ENCODE peak calls at places on chromosome 15, in four cellular contexts. V is IMR-90, W is GM12878, B is K562. C is an unnamed sample.
A peak's percentile ranks its signal among the peaks of the same experiment; 100 is the strongest.

GRCh38 chr15:67006089-67007065 is 59.0 kb upstream of the SMAD3 start:
- DNase-seq in V (peak; percentile 36), W (no peak), B (no peak), C (no peak)

GRCh38 chr15:51181905-51182304 is 87.2 kb upstream of the TNFAIP8L3 start:
- DNase-seq in V (no peak), W (no peak), B (no peak), C (no peak)

GRCh38 chr15:60720493-60721231 is 241.7 kb upstream of the ICE2 start:
- DNase-seq in V (no peak), W (peak; percentile 67), B (no peak), C (no peak)

GRCh38 chr15:63815796-63816533 is 17.8 kb downstream of the HERC1 start:
- DNase-seq in V (peak; percentile 18), W (no peak), B (no peak), C (no peak)

GRCh38 chr15:64045774-64046346 is 425 bp downstream of the DAPK2 start:
- DNase-seq in V (no peak), W (no peak), B (no peak), C (peak; percentile 72)

GRCh38 chr15:73284073-73284472 is 84.7 kb downstream of the HCN4 start:
- DNase-seq in V (peak; percentile 43), W (no peak), B (no peak), C (peak; percentile 17)

GRCh38 chr15:50593761-50594160 is 47.3 kb upstream of the USP50 start:
- DNase-seq in V (no peak), W (no peak), B (no peak), C (no peak)

GRCh38 chr15:96448923-96449322 is 118.4 kb downstream of the NR2F2 start:
- DNase-seq in V (no peak), W (no peak), B (no peak), C (no peak)

GRCh38 chr15:99682455-99682854 is 50.8 kb downstream of the LYSMD4 start:
- DNase-seq in V (peak; percentile 95), W (no peak), B (no peak), C (peak; percentile 19)

GRCh38 chr15:93005133-93005532 is 83.9 kb downstream of the RGMA start:
- DNase-seq in V (no peak), W (no peak), B (no peak), C (no peak)

GRCh38 chr15:89457086-89457485 is 39.3 kb downstream of the RHCG start:
- DNase-seq in V (peak; percentile 28), W (no peak), B (peak; percentile 75), C (peak; percentile 81)

GRCh38 chr15:57156210-57156887 is 220.0 kb upstream of the CGNL1 start:
- DNase-seq in V (no peak), W (no peak), B (no peak), C (no peak)

GRCh38 chr15:71588746-71589145 is 221.6 kb upstream of the NR2E3 start:
- DNase-seq in V (peak; percentile 86), W (no peak), B (no peak), C (peak; percentile 39)

GRCh38 chr15:101479851-101480612 is 9.5 kb downstream of the PCSK6 start:
- DNase-seq in V (no peak), W (no peak), B (no peak), C (no peak)

GRCh38 chr15:45254405-45255293 is 2.6 kb downstream of the SLC28A2 start:
- DNase-seq in V (peak; percentile 71), W (no peak), B (no peak), C (peak; percentile 30)

GRCh38 chr15:57947282-57947681 is 118.2 kb downstream of the ALDH1A2 start:
- DNase-seq in V (no peak), W (no peak), B (no peak), C (no peak)

GRCh38 chr15:100762913-100763627 is 116.6 kb upstream of the ALDH1A3 start:
- DNase-seq in V (peak; percentile 17), W (no peak), B (no peak), C (no peak)

GRCh38 chr15:42089942-42090341 is 4.4 kb downstream of the PLA2G4D start:
- DNase-seq in V (no peak), W (no peak), B (no peak), C (no peak)

GRCh38 chr15:62933388-62933787 is 109.2 kb upstream of the TPM1 start:
- DNase-seq in V (peak; percentile 22), W (no peak), B (no peak), C (no peak)

GRCh38 chr15:90002428-90002844 is 1.3 kb downstream of the ZNF710 start:
- DNase-seq in V (peak; percentile 46), W (no peak), B (no peak), C (peak; percentile 71)

GRCh38 chr15:34223904-34224596 is 766 bp upstream of the EMC4 start:
- DNase-seq in V (peak; percentile 13), W (no peak), B (peak; percentile 25), C (peak; percentile 29)

GRCh38 chr15:66623801-66624453 is 58.1 kb upstream of the LCTL start:
- DNase-seq in V (no peak), W (no peak), B (no peak), C (no peak)

DNA sequence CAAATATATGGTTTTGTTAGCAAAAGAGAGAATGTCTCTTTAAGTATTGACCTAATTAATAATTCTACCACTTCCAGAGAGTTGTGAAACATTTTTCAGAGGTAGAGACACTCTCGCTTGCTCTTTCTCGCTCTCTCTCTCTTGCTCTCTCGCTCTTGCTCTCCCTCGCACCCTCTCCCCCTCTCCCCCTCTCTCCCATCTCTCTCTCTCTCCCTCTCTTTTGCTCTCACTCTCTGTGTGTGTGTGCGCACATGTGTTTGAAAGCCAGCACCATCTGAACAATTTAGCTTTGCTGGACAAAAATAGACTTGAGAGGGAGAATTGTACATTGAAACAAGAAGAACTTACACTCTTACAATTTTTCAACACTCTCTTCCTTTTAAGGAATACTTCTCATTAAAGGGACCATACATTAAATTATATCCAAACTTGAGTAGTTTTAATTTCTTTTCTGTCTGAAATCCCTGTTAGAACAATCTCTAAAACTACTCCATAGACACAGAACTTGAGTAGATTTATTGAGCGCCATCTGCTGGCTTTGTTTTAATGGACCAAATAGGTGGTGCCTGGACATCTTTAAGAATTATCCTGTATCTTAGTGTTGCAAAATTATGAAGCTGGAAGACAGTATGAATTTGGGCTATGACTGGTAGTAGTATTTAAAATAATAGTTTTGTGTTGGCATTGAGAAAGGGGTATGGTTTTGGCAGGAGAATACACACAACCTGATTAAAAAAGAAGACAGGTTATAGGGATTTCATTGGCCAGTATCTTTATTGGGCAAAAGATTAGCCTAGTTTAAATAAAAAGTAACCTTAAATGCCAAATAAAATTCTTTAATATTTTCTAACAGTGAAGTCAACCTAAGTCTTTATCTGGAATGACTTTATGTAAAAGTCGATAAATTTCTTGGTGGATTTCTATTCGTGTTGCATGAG is 124.6 kb downstream of the AKAP13 start:
- DNase-seq in V (peak; percentile 74), W (no peak), B (peak; percentile 20), C (peak; percentile 74)
- TF ChIP-seq ELK1 in V (no peak), W (no peak), B (no peak), C (no peak)

DNA sequence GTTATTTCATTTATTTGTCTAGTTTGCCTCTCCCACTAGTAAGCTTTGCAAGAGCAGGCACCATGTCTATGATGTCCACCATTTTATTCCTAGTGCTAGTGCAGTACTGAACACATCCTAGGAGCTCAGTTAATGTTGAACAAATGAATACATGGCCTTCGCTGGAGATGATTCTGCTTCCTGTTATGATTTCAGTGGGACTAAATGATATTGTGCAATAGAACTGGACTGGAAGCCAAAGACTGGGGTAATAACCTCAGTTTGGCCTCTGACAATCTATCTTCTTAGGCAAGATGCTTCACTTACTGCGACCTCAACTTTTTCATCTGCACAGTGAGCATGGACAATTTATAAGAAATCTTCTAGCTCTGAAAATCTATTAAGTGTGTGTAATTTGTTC is 191.3 kb downstream of the ADAMTSL3 start:
- DNase-seq in V (peak; percentile 94), W (no peak), B (no peak), C (no peak)
- TF ChIP-seq ELK1 in V (no peak), W (no peak), B (no peak), C (no peak)

GRCh38 chr15:39591896-39592315 is 11.0 kb downstream of the THBS1 start:
- DNase-seq in V (peak; percentile 46), W (no peak), B (no peak), C (no peak)

GRCh38 chr15:39589193-39589814 is 8.4 kb downstream of the THBS1 start:
- DNase-seq in V (no peak), W (no peak), B (no peak), C (no peak)

GRCh38 chr15:39591141-39591895 is 10.4 kb downstream of the THBS1 start:
- DNase-seq in V (peak; percentile 41), W (no peak), B (no peak), C (no peak)

GRCh38 chr15:39588531-39589192 is 7.8 kb downstream of the THBS1 start:
- DNase-seq in V (peak; percentile 44), W (no peak), B (no peak), C (no peak)

GRCh38 chr15:39589815-39590644 is 9.2 kb downstream of the THBS1 start:
- DNase-seq in V (peak; percentile 36), W (no peak), B (no peak), C (no peak)
- TF ChIP-seq ELK1 in V (no peak), W (no peak), B (no peak), C (no peak)

DNA sequence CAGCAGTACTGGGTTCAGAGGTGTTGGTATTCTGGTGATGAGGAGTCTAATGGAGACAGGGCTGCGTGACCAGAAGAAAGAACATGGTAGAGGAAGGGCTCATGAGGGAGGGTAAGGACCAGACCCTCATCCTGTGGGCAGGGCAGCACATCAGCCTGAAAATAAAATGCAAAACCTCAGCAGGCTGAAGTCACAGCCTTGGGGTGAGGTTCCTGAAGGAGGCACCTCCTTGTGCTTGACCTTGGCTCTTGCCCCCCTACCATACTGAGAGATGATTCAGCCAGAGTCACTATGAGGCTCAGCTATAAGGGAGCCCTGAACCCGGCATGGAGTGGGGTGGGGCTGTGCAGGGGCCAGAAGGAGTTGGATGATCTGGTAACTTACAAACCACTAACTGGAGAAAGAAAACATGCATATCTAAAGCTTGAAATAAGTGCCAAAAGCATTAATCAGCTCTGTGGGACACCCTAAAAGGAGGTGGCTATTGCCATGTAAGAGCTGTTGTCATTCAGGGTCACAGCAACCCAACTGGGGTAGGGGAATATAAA is 60.2 kb downstream of the CORO2B start:
- DNase-seq in V (peak; percentile 57), W (no peak), B (no peak), C (no peak)
- TF ChIP-seq ELK1 in V (no peak), W (no peak), B (no peak), C (no peak)

GRCh38 chr15:38699633-38700230 is 135.1 kb upstream of the RASGRP1 start:
- DNase-seq in V (peak; percentile 65), W (no peak), B (peak; percentile 74), C (peak; percentile 50)
- TF ChIP-seq ELK1 in V (no peak), W (no peak), B (no peak), C (no peak)